ENCODE peak calls at places on chromosomes 1 and 21, in four cellular contexts. J, V, C and Y are unnamed samples.

GRCh38 chr1:179785025-179785424 is 41.9 kb downstream of the FAM163A start:
- DNase-seq in J (no peak), V (no peak), C (no peak), Y (no peak)

GRCh38 chr21:25607812-25608737 is 794 bp upstream of the MRPL39 start:
- DNase-seq in J (peak), V (peak), C (peak), Y (peak)

GRCh38 chr1:227459326-227459841 is 104.0 kb upstream of the ZNF678 start:
- DNase-seq in J (no peak), V (no peak), C (no peak), Y (no peak)

GRCh38 chr1:172287207-172287606 is 133.3 kb upstream of the C1orf105 start:
- DNase-seq in J (no peak), V (no peak), C (no peak), Y (no peak)

GRCh38 chr1:29933110-29933509 is 696.8 kb downstream of the PTPRU start:
- DNase-seq in J (no peak), V (no peak), C (no peak), Y (no peak)

GRCh38 chr1:209405183-209405823 is 178.2 kb upstream of the CAMK1G start:
- DNase-seq in J (no peak), V (peak), C (no peak), Y (no peak)

GRCh38 chr1:39047374-39048229 is 21.5 kb downstream of the NDUFS5 start:
- DNase-seq in J (no peak), V (no peak), C (no peak), Y (no peak)

GRCh38 chr1:206517784-206518183 is 10.5 kb downstream of the RASSF5 start:
- DNase-seq in J (no peak), V (no peak), C (no peak), Y (no peak)

GRCh38 chr1:38004284-38005101 is 821 bp downstream of the FHL3 start:
- DNase-seq in J (no peak), V (no peak), C (no peak), Y (no peak)

GRCh38 chr21:45505416-45506021 is 36.7 kb downstream of the SLC19A1 start:
- DNase-seq in J (no peak), V (no peak), C (no peak), Y (peak)

GRCh38 chr1:66556161-66556611 is 22.2 kb downstream of the SGIP1 start:
- DNase-seq in J (no peak), V (no peak), C (no peak), Y (no peak)

GRCh38 chr1:154778280-154778679 is 91.8 kb downstream of the KCNN3 start:
- DNase-seq in J (no peak), V (no peak), C (no peak), Y (no peak)

GRCh38 chr1:51829058-51829457 is 49.5 kb downstream of the NRDC start:
- DNase-seq in J (no peak), V (no peak), C (no peak), Y (no peak)

GRCh38 chr21:46120301-46121285 is 22.7 kb downstream of the COL6A2 start:
- DNase-seq in J (no peak), V (no peak), C (no peak), Y (peak)

GRCh38 chr21:35476616-35477395 is 427.7 kb upstream of the RUNX1 start:
- DNase-seq in J (no peak), V (no peak), C (no peak), Y (no peak)

GRCh38 chr1:207027221-207027777 is 5.3 kb downstream of the C1orf116 start:
- DNase-seq in J (no peak), V (no peak), C (peak), Y (no peak)

GRCh38 chr1:26112407-26112775 is 767 bp downstream of the PDIK1L start:
- DNase-seq in J (no peak), V (no peak), C (no peak), Y (no peak)

GRCh38 chr21:38631676-38632075 is 133.4 kb upstream of the ERG start:
- DNase-seq in J (no peak), V (no peak), C (no peak), Y (no peak)

GRCh38 chr1:19065526-19066247 is 109.2 kb upstream of the IFFO2 start:
- DNase-seq in J (no peak), V (no peak), C (no peak), Y (no peak)